ENCODE peak calls at places on chromosomes 11 and 22, in ten cellular contexts. A, D, Z, T, S, W, F, Y, Q and C are unnamed samples.

GRCh38 chr11:116454020-116454645 is 318.7 kb downstream of the BUD13 start:
- DNase-seq in T (no peak), W (peak; percentile 39), S (peak; percentile 31), F (no peak), D (no peak), Y (no peak), Q (peak; percentile 53), A (peak; percentile 73), Z (no peak), C (peak; percentile 82)

GRCh38 chr22:43829904-43830851 is 18.1 kb upstream of the EFCAB6 start:
- DNase-seq in W (peak; percentile 43), D (no peak), Y (no peak), Q (peak; percentile 45), Z (no peak), F (no peak), T (no peak), A (no peak), S (no peak), C (no peak)

GRCh38 chr22:36156515-36157419 is 3.8 kb downstream of the APOL3 start:
- DNase-seq in Y (peak; percentile 80), T (no peak), F (peak; percentile 95), A (peak; percentile 89), W (peak; percentile 80), Q (peak; percentile 94), Z (peak; percentile 67), D (peak; percentile 34), S (peak; percentile 81), C (peak; percentile 86)

GRCh38 chr22:45468872-45469572 is 33.7 kb upstream of the FBLN1 start:
- DNase-seq in Y (no peak), W (no peak), Z (no peak), D (no peak), A (peak; percentile 74), T (no peak), S (peak; percentile 28), F (no peak), Q (peak; percentile 19), C (no peak)

GRCh38 chr11:65421204-65422103 is 1.1 kb upstream of the NEAT1 start:
- DNase-seq in A (peak; percentile 98), F (peak; percentile 95), Y (peak; percentile 97), T (peak; percentile 58), S (peak; percentile 96), Z (peak; percentile 72), Q (peak; percentile 100), W (peak; percentile 95), D (peak; percentile 72), C (peak; percentile 98)

GRCh38 chr11:44985721-44986120 is 35.0 kb upstream of the TP53I11 start:
- DNase-seq in D (no peak), S (no peak), F (no peak), Y (no peak), Z (no peak), A (peak; percentile 5), T (no peak), W (no peak), Q (no peak), C (no peak)

GRCh38 chr22:42437488-42438292 is 5.5 kb upstream of the NFAM1 start:
- DNase-seq in W (peak; percentile 82), S (peak; percentile 11), D (peak; percentile 69), F (no peak), Q (peak; percentile 47), A (peak; percentile 77), T (peak; percentile 23), Y (no peak), Z (peak; percentile 79), C (peak; percentile 71)

GRCh38 chr11:99911116-99911515 is 776.0 kb upstream of the ARHGAP42 start:
- DNase-seq in Q (no peak), W (no peak), T (no peak), Y (no peak), A (no peak), D (no peak), Z (no peak), F (no peak), S (no peak), C (no peak)

GRCh38 chr11:122656631-122657101 is 1.1 kb downstream of the UBASH3B start:
- DNase-seq in W (no peak), F (no peak), A (peak; percentile 45), D (no peak), S (no peak), Z (peak; percentile 2), T (peak; percentile 32), Q (peak; percentile 27), Y (no peak), C (no peak)

GRCh38 chr11:113730887-113731726 is 25.0 kb upstream of the TMPRSS5 start:
- DNase-seq in Y (no peak), F (peak; percentile 15), Z (no peak), A (peak; percentile 65), S (peak; percentile 67), T (no peak), D (no peak), W (no peak), Q (peak; percentile 72), C (peak; percentile 63)

GRCh38 chr11:120131941-120132644 is 5.8 kb downstream of the TRIM29 start:
- DNase-seq in F (no peak), A (no peak), W (no peak), S (no peak), Y (no peak), Z (no peak), Q (no peak), D (no peak), T (no peak), C (peak; percentile 60)

GRCh38 chr11:20353829-20354434 is 9.6 kb upstream of the HTATIP2 start:
- DNase-seq in S (peak; percentile 31), T (no peak), F (no peak), Z (peak; percentile 7), A (peak; percentile 78), Q (peak; percentile 61), W (no peak), Y (no peak), D (no peak), C (peak; percentile 51)

GRCh38 chr22:20536590-20537324 is 29.3 kb downstream of the MED15 start:
- DNase-seq in Z (no peak), T (no peak), W (no peak), F (no peak), A (no peak), S (no peak), D (no peak), Y (no peak), Q (no peak), C (no peak)

GRCh38 chr11:65493367-65494176 is 5.3 kb upstream of the MALAT1 start:
- DNase-seq in Q (peak; percentile 94), S (peak; percentile 96), T (no peak), D (no peak), W (peak; percentile 83), A (peak; percentile 98), Y (peak; percentile 80), F (no peak), Z (no peak), C (peak; percentile 43)

GRCh38 chr11:1150769-1151365 is 6.9 kb upstream of the MUC5AC start:
- DNase-seq in F (no peak), D (no peak), Z (no peak), Q (peak; percentile 81), A (no peak), S (peak; percentile 62), W (no peak), Y (no peak), T (no peak), C (peak; percentile 14)

GRCh38 chr11:115324569-115325432 is 179.4 kb downstream of the CADM1 start:
- DNase-seq in D (no peak), Z (no peak), Q (peak; percentile 50), F (no peak), A (peak; percentile 76), T (no peak), S (peak; percentile 42), Y (no peak), W (no peak), C (peak; percentile 77)